ENCODE peak calls at places on chromosome X, in nine cellular contexts. Y, Q, I, V, C, H, N, A and L are unnamed samples.

GRCh38 chrX:115547448-115547847 is 13.5 kb upstream of the PLS3 start:
- DNase-seq in Q (no peak), I (no peak), H (no peak), A (no peak), C (no peak), V (no peak), N (no peak), Y (no peak), L (no peak)

GRCh38 chrX:42803320-42803719 is 25.4 kb upstream of the PPP1R2C start:
- DNase-seq in C (no peak), N (no peak), A (no peak), Y (no peak), H (no peak), Q (no peak), V (no peak), I (no peak), L (no peak)

GRCh38 chrX:85345523-85345922 is 33.9 kb downstream of the POF1B start:
- DNase-seq in V (no peak), A (no peak), C (no peak), N (no peak), H (no peak), Q (no peak), Y (no peak), I (no peak), L (no peak)

GRCh38 chrX:124887572-124887971 is 432.1 kb upstream of the TEX13C start:
- DNase-seq in Y (no peak), I (no peak), A (no peak), C (no peak), V (no peak), N (no peak), H (no peak), Q (no peak), L (no peak)

GRCh38 chrX:10832103-10832502 is 211.7 kb upstream of the MID1 start:
- DNase-seq in Y (no peak), H (no peak), I (no peak), Q (no peak), N (no peak), V (no peak), C (no peak), A (no peak), L (no peak)

GRCh38 chrX:10444204-10444603 is 176.2 kb downstream of the MID1 start:
- DNase-seq in A (no peak), N (no peak), I (no peak), H (no peak), Y (no peak), V (no peak), C (no peak), Q (no peak), L (no peak)

GRCh38 chrX:68455151-68455510 is 21.8 kb upstream of the OPHN1 start:
- DNase-seq in N (no peak), A (no peak), H (no peak), C (no peak), V (no peak), Y (no peak), I (peak; percentile 8), Q (no peak), L (no peak)

GRCh38 chrX:2370436-2370835 is 130.3 kb downstream of the DHRSX start:
- DNase-seq in C (no peak), H (no peak), V (no peak), A (no peak), N (no peak), I (no peak), Y (no peak), Q (no peak), L (no peak)

GRCh38 chrX:24019448-24019847 is 7.5 kb downstream of the KLHL15 start:
- DNase-seq in H (no peak), Q (no peak), N (peak; percentile 14), Y (no peak), I (no peak), C (no peak), A (no peak), V (no peak), L (no peak)

GRCh38 chrX:149185087-149185486 is 320.0 kb downstream of the IDS start:
- DNase-seq in Y (no peak), N (no peak), C (no peak), A (no peak), H (no peak), Q (no peak), V (no peak), I (no peak), L (no peak)

GRCh38 chrX:107738768-107739167 is 36.8 kb downstream of the TSC22D3 start:
- DNase-seq in N (no peak), Y (peak; percentile 69), A (no peak), H (no peak), V (no peak), C (no peak), Q (peak; percentile 16), I (no peak), L (no peak)
- H3K27ac ChIP-seq in N (no peak overlapping the region), Y (peak overlapping the region; percentile 84), A (no peak overlapping the region), H (no peak overlapping the region), V (no peak overlapping the region), C (peak overlapping the region; percentile 19), Q (peak overlapping the region; percentile 17), I (peak overlapping the region; percentile 66), L (no peak overlapping the region)

GRCh38 chrX:25144043-25144940 is 128.5 kb upstream of the ARX start:
- DNase-seq in Q (peak; percentile 79), N (peak; percentile 19), A (peak; percentile 80), I (peak; percentile 16), C (peak; percentile 67), Y (peak; percentile 18), H (no peak), V (no peak), L (peak; percentile 25)
- H3K27ac ChIP-seq in Q (no peak overlapping the region), N (no peak overlapping the region), A (no peak overlapping the region), I (no peak overlapping the region), C (no peak overlapping the region), Y (no peak overlapping the region), H (no peak overlapping the region), V (no peak overlapping the region), L (no peak overlapping the region)

DNA sequence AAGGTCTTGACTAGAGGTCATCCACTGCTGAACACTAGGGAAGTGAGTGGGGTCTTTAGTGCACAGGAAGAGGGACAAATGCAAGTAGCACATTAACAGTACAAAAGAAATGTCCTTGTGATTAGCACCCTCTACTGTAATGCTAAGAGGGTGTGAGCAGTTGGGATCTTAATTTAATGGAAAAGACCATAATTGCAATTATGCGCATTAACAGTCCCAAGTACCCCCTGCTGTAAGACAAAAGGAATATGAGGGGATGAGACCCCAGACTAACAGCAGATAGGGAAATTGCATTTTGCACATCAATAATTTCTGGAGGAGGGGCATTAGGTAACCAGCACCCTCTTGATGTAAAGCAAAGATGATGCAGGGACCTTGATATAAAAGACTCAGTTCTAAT is 285.0 kb downstream of the CHIC1 start:
- DNase-seq in Q (no peak), H (no peak), C (no peak), A (no peak), V (no peak), I (no peak), N (no peak), Y (no peak), L (no peak)
- H3K27ac ChIP-seq in Q (no peak overlapping the region), H (no peak overlapping the region), C (no peak overlapping the region), A (no peak overlapping the region), V (no peak overlapping the region), I (no peak overlapping the region), N (no peak overlapping the region), Y (no peak overlapping the region), L (no peak overlapping the region)

DNA sequence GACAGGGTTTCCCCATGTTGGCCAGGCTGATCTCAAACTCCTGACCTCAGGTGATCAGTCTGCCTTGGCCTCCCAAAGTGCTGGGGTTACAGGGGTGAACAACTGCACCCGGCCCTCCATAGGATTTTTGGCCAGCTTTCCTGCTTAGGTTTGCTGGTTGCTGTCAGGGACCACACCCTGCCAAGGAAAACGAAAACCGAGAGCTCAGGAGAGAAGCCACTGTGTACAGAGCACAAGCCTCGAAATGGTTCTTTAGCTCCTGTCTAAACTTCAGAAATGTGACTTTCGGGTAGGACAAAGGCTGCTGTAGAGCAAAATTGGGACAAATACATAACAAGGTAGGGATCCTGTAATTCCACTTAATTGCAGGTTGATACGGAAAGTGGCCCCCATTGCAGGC is 146.3 kb upstream of the ATP6AP2 start:
- DNase-seq in H (no peak), Y (no peak), N (no peak), V (no peak), Q (no peak), C (no peak), I (peak; percentile 4), A (no peak), L (no peak)
- H3K27ac ChIP-seq in H (no peak overlapping the region), Y (no peak overlapping the region), N (no peak overlapping the region), V (no peak overlapping the region), Q (no peak overlapping the region), C (no peak overlapping the region), I (no peak overlapping the region), A (no peak overlapping the region), L (no peak overlapping the region)

DNA sequence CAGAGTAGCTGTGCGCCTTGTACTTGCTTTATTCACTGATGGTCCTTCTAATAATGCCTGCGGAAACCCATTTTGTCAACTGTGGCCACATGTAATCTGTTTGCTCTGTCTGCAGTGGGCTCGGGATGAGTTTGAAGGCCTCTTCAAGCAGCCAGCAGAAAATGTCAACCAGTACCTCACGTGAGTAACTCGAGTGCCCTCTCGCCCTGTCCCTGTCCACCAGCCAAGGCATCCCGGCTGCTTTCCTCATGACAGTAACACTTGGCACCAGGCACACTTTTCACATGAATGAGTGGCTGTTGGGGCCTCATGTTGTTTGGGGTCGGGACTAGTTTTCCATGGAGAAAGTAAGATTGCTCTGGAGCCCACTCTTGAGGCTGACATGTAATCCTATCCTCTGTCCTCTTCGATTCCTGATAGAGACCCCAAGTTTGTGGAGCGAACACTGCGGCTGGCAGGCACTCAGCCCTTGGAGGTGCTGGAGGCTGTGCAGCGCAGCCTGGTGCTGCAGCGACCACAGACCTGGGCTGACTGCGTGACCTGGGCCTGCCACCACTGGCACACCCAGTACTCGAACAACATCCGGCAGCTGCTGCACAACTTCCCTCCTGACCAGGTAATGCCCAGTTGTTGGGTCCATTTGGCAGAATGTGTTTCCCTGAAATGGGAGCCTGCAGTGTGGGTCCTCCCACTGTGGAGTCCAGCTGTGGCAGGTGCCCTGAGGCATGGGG is 8.8 kb upstream of the CDK16 start:
- DNase-seq in C (no peak), Q (no peak), N (no peak), H (no peak), Y (no peak), A (peak; percentile 59), I (no peak), V (no peak), L (no peak)
- H3K27ac ChIP-seq in C (peak overlapping the region; percentile 74), Q (no peak overlapping the region), N (no peak overlapping the region), H (no peak overlapping the region), Y (no peak overlapping the region), A (no peak overlapping the region), I (no peak overlapping the region), V (no peak overlapping the region), L (no peak overlapping the region)

DNA sequence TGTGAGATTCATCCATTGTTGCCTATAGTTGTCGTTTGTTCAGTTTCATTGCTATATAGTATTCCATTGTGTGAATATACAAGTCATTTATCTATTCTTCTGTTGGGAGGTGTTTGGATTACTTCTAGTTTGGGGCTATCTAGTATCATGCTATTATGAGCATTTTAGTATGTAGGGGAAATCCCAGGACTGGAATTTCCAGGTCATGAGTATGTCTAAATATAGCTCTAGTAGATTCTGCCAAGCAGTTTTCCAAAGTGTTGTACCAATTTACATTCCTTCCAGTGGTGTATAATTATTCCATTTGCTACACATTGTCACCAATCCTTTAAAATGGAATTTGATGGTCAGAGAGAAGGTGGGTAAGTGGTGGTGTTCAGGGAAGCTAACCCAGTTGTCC is 30.1 kb downstream of the EGFL6 start:
- DNase-seq in A (no peak), C (no peak), H (no peak), Q (no peak), I (no peak), Y (no peak), V (no peak), N (no peak), L (no peak)
- H3K27ac ChIP-seq in A (no peak overlapping the region), C (no peak overlapping the region), H (no peak overlapping the region), Q (no peak overlapping the region), I (no peak overlapping the region), Y (no peak overlapping the region), V (no peak overlapping the region), N (no peak overlapping the region), L (no peak overlapping the region)